ENCODE peak calls at places on chromosomes 3 and 15, in eight cellular contexts. O is IMR-90, P is A549, L is upper lobe of left lung, S is testis, D is body of pancreas, F is adrenal gland, B is GM12891. I is an unnamed sample.

GRCh38 chr3:49411550-49411967 is 217 bp downstream of the RHOA start:
- DNase-seq in O (no peak), S (peak), D (peak), P (no peak), L (peak), B (no peak), F (peak), I (no peak)

GRCh38 chr15:101182215-101182614 is 69.6 kb downstream of the CHSY1 start:
- DNase-seq in B (no peak), D (no peak), O (no peak), P (no peak), S (no peak), F (no peak), L (no peak), I (no peak)

GRCh38 chr3:190543656-190544055 is 29.8 kb downstream of the IL1RAP start:
- DNase-seq in B (no peak), D (no peak), F (no peak), O (no peak), L (no peak), P (no peak), S (no peak), I (no peak)

GRCh38 chr15:74808073-74808839 is 4.4 kb upstream of the LMAN1L start:
- DNase-seq in S (no peak), F (no peak), O (peak), D (no peak), L (no peak), P (no peak), B (no peak), I (no peak)

GRCh38 chr3:155753038-155753647 is 8.3 kb upstream of the PLCH1 start:
- DNase-seq in L (no peak), O (peak), B (no peak), D (no peak), S (no peak), P (no peak), F (no peak), I (no peak)

GRCh38 chr3:144189044-144189443 is 217.4 kb downstream of the DIPK2A start:
- DNase-seq in D (no peak), L (no peak), B (no peak), S (no peak), P (no peak), O (peak), F (no peak), I (no peak)

GRCh38 chr15:30038667-30039523 is 43.9 kb upstream of the GOLGA8J start:
- DNase-seq in P (no peak), D (peak), F (peak), O (no peak), S (peak), B (no peak), L (no peak), I (peak)

GRCh38 chr3:67113802-67114407 is 115.8 kb downstream of the KBTBD8 start:
- DNase-seq in D (peak), F (peak), L (no peak), B (peak), O (peak), S (peak), P (peak), I (peak)

GRCh38 chr15:87045741-87046140 is 966.1 kb downstream of the AGBL1 start:
- DNase-seq in F (no peak), O (no peak), L (no peak), D (no peak), S (no peak), B (no peak), P (no peak), I (no peak)

GRCh38 chr15:28957606-28958498 is 72.1 kb downstream of the APBA2 start:
- DNase-seq in O (no peak), L (peak), S (no peak), F (no peak), D (no peak), B (no peak), P (no peak), I (no peak)

GRCh38 chr3:182793663-182794454 is 555 bp downstream of the ATP11B start:
- DNase-seq in O (peak), L (no peak), S (peak), F (peak), D (peak), B (peak), P (peak), I (peak)

GRCh38 chr3:30683769-30684168 is 77.4 kb downstream of the TGFBR2 start:
- DNase-seq in P (no peak), L (no peak), S (no peak), D (no peak), O (no peak), B (no peak), F (no peak), I (no peak)

GRCh38 chr15:45705510-45706473 is 71.0 kb downstream of the SQOR start:
- DNase-seq in D (peak), S (peak), P (peak), O (peak), L (no peak), B (peak), F (peak), I (peak)

GRCh38 chr3:156160653-156161052 is 40.3 kb downstream of the KCNAB1 start:
- DNase-seq in L (no peak), P (no peak), D (no peak), S (no peak), F (no peak), O (no peak), B (no peak), I (no peak)

GRCh38 chr3:128273116-128273840 is 120.0 kb downstream of the EEFSEC start:
- DNase-seq in P (no peak), S (no peak), L (no peak), D (no peak), F (no peak), B (no peak), O (no peak), I (no peak)

GRCh38 chr3:181757694-181758306 is 46.1 kb downstream of the SOX2 start:
- DNase-seq in F (no peak), L (no peak), B (no peak), S (no peak), D (no peak), P (no peak), O (no peak), I (no peak)

GRCh38 chr15:42921049-42921731 is 612 bp upstream of the TTBK2 start:
- DNase-seq in F (peak), O (peak), B (no peak), P (no peak), S (peak), D (peak), L (no peak), I (no peak)

GRCh38 chr15:42919794-42920280 is 741 bp downstream of the TTBK2 start:
- DNase-seq in B (no peak), F (peak), D (peak), P (no peak), S (peak), O (peak), L (no peak), I (no peak)

GRCh38 chr15:42918047-42918446 is 2.5 kb downstream of the TTBK2 start:
- DNase-seq in O (no peak), P (no peak), L (no peak), F (no peak), D (no peak), B (no peak), S (no peak), I (no peak)

GRCh38 chr15:42919308-42919707 is 1.3 kb downstream of the TTBK2 start:
- DNase-seq in D (no peak), F (no peak), P (no peak), O (peak), S (no peak), L (no peak), B (no peak), I (no peak)

GRCh38 chr15:42920281-42921048 is at the start of gene TTBK2:
- DNase-seq in L (peak), P (peak), B (peak), D (peak), O (peak), S (peak), F (peak), I (peak)
- TF ChIP-seq POLR2A in L (no peak), P (peak), B (no peak), D (peak), O (no peak), S (no peak), F (peak), I (peak)

GRCh38 chr3:184377882-184378445 is at the start of gene THPO:
- DNase-seq in F (peak), B (no peak), O (no peak), L (no peak), S (no peak), D (peak), P (no peak), I (no peak)
- TF ChIP-seq POLR2A in F (no peak), B (no peak), O (no peak), L (no peak), S (no peak), D (no peak), P (no peak), I (no peak)

GRCh38 chr3:4977001-4977888 is 2.0 kb upstream of the BHLHE40 start:
- DNase-seq in F (peak), P (peak), B (no peak), O (peak), S (peak), L (peak), D (peak), I (no peak)

GRCh38 chr3:4977889-4978258 is 1.4 kb upstream of the BHLHE40 start:
- DNase-seq in D (no peak), B (no peak), L (no peak), F (no peak), P (no peak), O (no peak), S (no peak), I (no peak)

GRCh38 chr3:4979401-4980228 is at the start of gene BHLHE40:
- DNase-seq in P (no peak), D (no peak), L (peak), S (no peak), O (no peak), B (no peak), F (no peak), I (no peak)

GRCh38 chr3:4978966-4979400 is 254 bp upstream of the BHLHE40 start:
- DNase-seq in P (peak), S (peak), L (peak), O (peak), F (peak), D (peak), B (peak), I (peak)

DNA sequence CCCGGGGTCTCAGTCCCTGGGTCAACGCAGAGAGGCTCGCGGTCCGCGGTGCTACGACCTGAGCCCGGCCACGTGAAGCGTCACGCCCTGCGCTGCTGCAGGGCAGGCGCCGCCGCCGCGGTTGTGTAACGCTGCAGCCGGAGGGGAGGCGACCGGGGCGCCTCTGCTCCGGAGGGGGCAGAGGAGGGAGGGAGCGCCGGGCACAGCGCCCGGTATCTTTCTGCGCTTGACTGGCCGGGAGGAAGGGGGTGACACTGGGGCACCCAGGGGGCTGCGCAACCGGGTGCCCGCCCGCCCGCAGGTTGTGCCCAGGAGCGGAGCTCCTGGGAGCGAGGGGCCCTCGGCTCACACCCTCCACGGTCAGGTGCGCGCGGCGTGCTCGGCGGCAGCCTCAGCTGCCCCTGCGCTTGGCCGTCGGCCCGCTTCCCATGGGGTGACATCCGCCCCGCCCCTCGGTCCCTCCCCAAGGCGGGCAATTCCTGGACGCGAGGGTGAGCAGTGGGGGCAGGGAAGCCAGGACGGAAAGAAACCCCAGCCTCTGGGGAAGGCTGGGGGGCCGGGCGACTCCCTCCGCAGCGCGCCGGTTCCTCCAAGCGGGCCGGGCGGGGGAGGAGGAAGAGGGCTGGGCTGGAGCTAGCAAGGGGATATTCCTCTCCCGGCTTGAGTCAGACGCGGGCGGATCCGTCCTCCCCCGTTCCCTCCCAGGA is 825 bp upstream of the BHLHE40 start:
- DNase-seq in S (peak), F (peak), B (peak), L (peak), D (peak), P (peak), O (peak), I (peak)
- TF ChIP-seq POLR2A in S (no peak), F (peak), B (peak), L (peak), D (peak), P (peak), O (peak), I (peak)

DNA sequence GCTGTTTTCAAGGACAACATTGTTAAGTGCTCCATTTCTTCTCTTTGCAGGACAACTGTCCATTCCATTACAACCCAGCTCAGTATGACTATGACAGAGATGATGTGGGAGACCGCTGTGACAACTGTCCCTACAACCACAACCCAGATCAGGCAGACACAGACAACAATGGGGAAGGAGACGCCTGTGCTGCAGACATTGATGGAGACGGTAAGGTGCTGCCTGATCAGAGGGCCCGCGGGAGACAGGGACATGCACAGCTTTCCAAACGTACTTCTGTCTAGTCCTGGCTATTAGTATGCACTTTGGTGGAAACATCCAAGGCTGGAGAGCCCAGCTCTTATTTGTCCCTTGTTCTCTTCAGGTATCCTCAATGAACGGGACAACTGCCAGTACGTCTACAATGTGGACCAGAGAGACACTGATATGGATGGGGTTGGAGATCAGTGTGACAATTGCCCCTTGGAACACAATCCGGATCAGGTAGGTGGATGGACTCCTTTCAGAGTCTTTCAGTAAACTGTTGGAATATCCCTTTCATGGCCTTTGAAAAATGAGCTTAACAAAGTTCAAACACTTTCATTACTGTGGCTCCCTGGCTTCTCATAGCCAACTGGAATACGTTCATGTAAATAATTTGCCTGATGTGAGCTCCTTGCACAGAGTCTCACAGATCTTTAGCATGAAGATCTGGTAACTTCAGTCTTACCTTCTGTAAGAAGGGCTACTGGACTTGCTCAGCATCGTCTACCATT is 10.4 kb downstream of the THBS1 start:
- DNase-seq in B (no peak), O (peak), F (no peak), P (no peak), D (no peak), L (no peak), S (no peak), I (no peak)
- TF ChIP-seq POLR2A in B (no peak), O (peak), F (peak), P (no peak), D (no peak), L (no peak), S (no peak), I (no peak)